ENCODE peak calls at places on chromosomes 1 and 21, in four cellular contexts. A is GM12865, U is GM13976, S is psoas muscle. V is an unnamed sample.

GRCh38 chr1:17550684-17551584 is 11.4 kb downstream of the ARHGEF10L start:
- DNase-seq in U (no peak), S (no peak), A (no peak), V (peak)

GRCh38 chr1:32925360-32926142 is 24.4 kb upstream of the TMEM54 start:
- DNase-seq in A (no peak), S (no peak), U (no peak), V (no peak)

GRCh38 chr1:237219751-237220150 is 177.8 kb downstream of the RYR2 start:
- DNase-seq in A (no peak), U (no peak), S (no peak), V (no peak)

GRCh38 chr1:27399251-27399885 is 6.9 kb downstream of the GPR3 start:
- DNase-seq in U (no peak), S (no peak), A (no peak), V (peak)

GRCh38 chr1:22613951-22614350 is 22.5 kb upstream of the C1QA start:
- DNase-seq in A (no peak), U (no peak), S (no peak), V (no peak)

GRCh38 chr1:55751776-55752175 is 536.6 kb upstream of the USP24 start:
- DNase-seq in S (no peak), U (no peak), A (no peak), V (no peak)

GRCh38 chr1:115134850-115135484 is 45.7 kb upstream of the TSPAN2 start:
- DNase-seq in S (no peak), U (no peak), A (no peak), V (no peak)

GRCh38 chr1:25769625-25770024 is 30.4 kb upstream of the SELENON start:
- DNase-seq in S (no peak), A (no peak), U (no peak), V (no peak)

GRCh38 chr1:45221716-45222115 is 15.3 kb upstream of the ZSWIM5 start:
- DNase-seq in U (no peak), A (no peak), S (no peak), V (no peak)

GRCh38 chr21:41562101-41563000 is 54.4 kb upstream of the TMPRSS2 start:
- DNase-seq in S (no peak), A (no peak), U (no peak), V (peak)

GRCh38 chr1:39214714-39214997 is 10.2 kb downstream of the MACF1 start:
- DNase-seq in A (no peak), S (no peak), U (no peak), V (no peak)

GRCh38 chr1:246146811-246147210 is 360.3 kb downstream of the SMYD3 start:
- DNase-seq in S (no peak), U (no peak), A (no peak), V (no peak)

GRCh38 chr1:181562395-181562794 is 79.1 kb downstream of the CACNA1E start:
- DNase-seq in A (peak), U (no peak), S (no peak), V (no peak)

GRCh38 chr1:36687312-36687711 is 204.6 kb upstream of the CSF3R start:
- DNase-seq in S (no peak), U (no peak), A (no peak), V (no peak)

GRCh38 chr1:74729741-74730478 is 2.9 kb downstream of the CRYZ start:
- DNase-seq in A (no peak), S (no peak), U (no peak), V (no peak)

GRCh38 chr1:221097479-221098281 is 218.4 kb downstream of the HLX start:
- DNase-seq in A (no peak), U (no peak), S (no peak), V (no peak)

GRCh38 chr1:207309775-207310273 is 11.7 kb upstream of the CD55 start:
- DNase-seq in U (peak), A (peak), S (peak), V (no peak)

GRCh38 chr1:206686486-206687249 is 2.0 kb downstream of the MAPKAPK2 start:
- DNase-seq in S (no peak), A (peak), U (peak), V (no peak)

GRCh38 chr1:226871047-226871365 is 590 bp downstream of the PSEN2 start:
- DNase-seq in S (no peak), A (no peak), U (no peak), V (no peak)

GRCh38 chr1:28553229-28553930 is 495 bp downstream of the TRNAU1AP start:
- DNase-seq in S (peak), A (peak), U (peak), V (peak)

GRCh38 chr1:26169201-26169600 is 438 bp upstream of the C1orf232 start:
- DNase-seq in S (no peak), A (no peak), U (no peak), V (no peak)

GRCh38 chr1:205259361-205259832 is 31.7 kb downstream of the TMCC2 start:
- DNase-seq in A (no peak), S (no peak), U (no peak), V (no peak)

GRCh38 chr1:158334601-158335292 is 3.4 kb upstream of the CD1B start:
- DNase-seq in S (no peak), A (no peak), U (no peak), V (no peak)

GRCh38 chr1:91120915-91121314 is 99.1 kb upstream of the ZNF644 start:
- DNase-seq in S (no peak), A (no peak), U (no peak), V (no peak)

GRCh38 chr1:230544758-230545157 is 97.5 kb upstream of the COG2 start:
- DNase-seq in S (no peak), A (no peak), U (no peak), V (no peak)

GRCh38 chr1:209325492-209325891 is 258.0 kb upstream of the CAMK1G start:
- DNase-seq in A (no peak), U (no peak), S (no peak), V (no peak)

GRCh38 chr1:46692806-46693770 is 21.4 kb downstream of the TEX38 start:
- DNase-seq in S (no peak), A (no peak), U (no peak), V (no peak)

GRCh38 chr1:198492872-198493271 is 47.6 kb downstream of the ATP6V1G3 start:
- DNase-seq in A (no peak), U (no peak), S (no peak), V (no peak)

GRCh38 chr1:12052008-12052573 is 11.0 kb upstream of the TNFRSF8 start:
- DNase-seq in U (peak), S (peak), A (peak), V (peak)

GRCh38 chr1:46562498-46562897 is 11.1 kb upstream of the KNCN start:
- DNase-seq in A (no peak), U (no peak), S (no peak), V (no peak)

GRCh38 chr1:202860744-202861419 is 28.1 kb downstream of the RABIF start:
- DNase-seq in S (peak), A (no peak), U (peak), V (peak)

GRCh38 chr1:82323144-82323543 is 522.4 kb downstream of the ADGRL2 start:
- DNase-seq in U (no peak), S (no peak), A (no peak), V (no peak)

GRCh38 chr1:159828916-159829634 is 2.4 kb downstream of the SLAMF8 start:
- DNase-seq in A (peak), U (peak), S (peak), V (peak)

GRCh38 chr1:210850556-210850955 is 283.4 kb downstream of the KCNH1 start:
- DNase-seq in A (no peak), S (no peak), U (no peak), V (no peak)

GRCh38 chr1:25643962-25644361 is 27.4 kb downstream of the MAN1C1 start:
- DNase-seq in S (no peak), A (no peak), U (no peak), V (no peak)

GRCh38 chr1:60727553-60727952 is 354.8 kb upstream of the NFIA start:
- DNase-seq in S (no peak), U (no peak), A (no peak), V (no peak)

GRCh38 chr1:38088366-38088765 is 41.8 kb upstream of the POU3F1 start:
- DNase-seq in A (no peak), U (no peak), S (no peak), V (no peak)

GRCh38 chr1:187999973-188000372 is 1171.2 kb downstream of the PLA2G4A start:
- DNase-seq in S (no peak), U (no peak), A (no peak), V (no peak)
- TF ChIP-seq CTCF in S (no peak), U (no peak), A (no peak), V (peak)

DNA sequence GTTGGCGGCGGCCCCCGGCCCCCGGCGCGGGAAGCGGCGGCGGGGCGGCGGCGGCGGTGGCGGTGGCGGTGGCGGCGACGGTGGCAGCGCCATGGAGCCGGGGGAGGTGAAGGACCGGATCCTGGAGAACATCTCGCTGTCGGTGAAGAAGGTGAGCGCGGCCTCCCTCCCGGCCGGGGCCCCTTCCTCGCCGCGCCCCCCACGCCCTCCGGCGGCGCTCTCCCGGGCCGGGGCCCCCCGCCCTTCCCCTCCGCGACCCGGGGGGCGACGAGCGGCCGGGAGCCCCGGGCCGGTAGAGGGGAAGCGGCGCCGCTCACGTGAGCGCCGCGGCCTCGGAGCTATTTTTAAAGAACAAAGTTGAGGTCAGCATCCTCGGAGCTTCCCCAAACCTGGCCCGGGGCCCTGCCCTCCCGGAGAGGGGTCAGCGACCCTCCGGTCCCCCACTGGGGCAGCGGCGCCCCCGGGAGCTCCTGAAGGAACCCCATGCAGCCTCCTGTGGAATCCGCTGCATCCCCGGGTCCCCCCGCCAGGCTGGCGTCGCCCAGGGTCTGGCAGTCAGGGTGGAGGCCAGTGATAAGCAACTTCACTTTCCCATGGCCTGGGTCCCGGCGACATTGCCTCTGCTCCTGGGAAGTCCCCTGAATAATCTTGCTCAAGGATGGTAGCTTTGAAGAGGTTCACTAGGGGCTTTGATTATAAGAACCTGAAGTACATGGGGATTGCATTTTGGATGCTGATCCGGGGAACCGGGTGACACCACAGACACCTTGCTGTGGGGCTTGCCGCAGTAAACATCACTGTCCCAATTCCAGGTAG is 556 bp downstream of the PLEKHM2 start:
- DNase-seq in A (peak), S (peak), U (peak), V (peak)
- TF ChIP-seq CTCF in A (no peak), S (no peak), U (no peak), V (no peak)

DNA sequence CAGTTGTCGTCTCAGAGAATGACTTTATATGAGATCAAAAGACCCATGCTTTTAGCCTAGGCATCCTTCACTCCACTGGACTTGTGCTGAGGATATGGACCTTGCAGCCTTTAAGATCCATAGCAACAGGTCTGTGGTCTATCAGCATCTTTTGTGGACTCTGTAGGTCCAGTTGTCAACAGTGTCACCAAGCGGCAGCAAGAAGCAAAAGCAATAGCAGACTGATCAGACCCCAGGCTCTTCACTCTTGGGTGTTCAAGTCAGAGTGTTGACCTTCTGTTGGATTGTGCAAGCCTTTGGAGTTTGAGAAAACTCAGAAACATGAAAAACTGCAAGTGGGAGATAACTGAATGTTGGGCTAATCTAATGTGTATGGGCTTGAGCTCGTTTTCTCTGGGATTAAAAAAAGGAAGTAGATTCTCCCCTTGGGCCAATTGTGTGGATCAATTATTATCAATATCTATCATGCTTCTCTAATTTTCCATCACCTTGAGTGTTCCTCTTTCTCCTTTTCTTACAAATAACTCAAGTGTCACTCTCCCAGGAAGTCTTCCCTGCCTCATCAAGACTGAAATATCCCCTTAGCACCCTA is 144.2 kb downstream of the LYPLAL1 start:
- DNase-seq in S (no peak), A (peak), U (peak), V (no peak)
- TF ChIP-seq CTCF in S (no peak), A (peak), U (peak), V (no peak)

GRCh38 chr1:99638853-99639252 is 7.1 kb upstream of the PALMD start:
- DNase-seq in U (no peak), A (no peak), S (no peak), V (no peak)
- TF ChIP-seq CTCF in U (no peak), A (no peak), S (no peak), V (no peak)